ENCODE peak calls at places on chromosomes 12 and 14, in four cellular contexts. One of them, this sample, is unnamed.

GRCh38 chr12:24864796-24865125 is 84.1 kb downstream of the BCAT1 start:
- DNase-seq in activated T-cell treated with anti-CD3 and anti-CD28 coated beads for 1 hour: no peak
- DNase-seq in Kasumi-1: no peak
- DNase-seq in heart left ventricle: no peak
- DNase-seq in this sample: no peak

GRCh38 chr12:128190614-128191013 is 76.4 kb upstream of the TMEM132C start:
- DNase-seq in activated T-cell treated with anti-CD3 and anti-CD28 coated beads for 1 hour: no peak
- DNase-seq in heart left ventricle: no peak
- DNase-seq in Kasumi-1: no peak
- DNase-seq in this sample: no peak

GRCh38 chr12:87660987-87661769 is 368.0 kb downstream of the C12orf50 start:
- DNase-seq in Kasumi-1: no peak
- DNase-seq in activated T-cell treated with anti-CD3 and anti-CD28 coated beads for 1 hour: no peak
- DNase-seq in heart left ventricle: no peak
- DNase-seq in this sample: no peak

GRCh38 chr12:53499261-53500118 is at the start of gene MAP3K12:
- DNase-seq in Kasumi-1: peak
- DNase-seq in heart left ventricle: peak
- DNase-seq in activated T-cell treated with anti-CD3 and anti-CD28 coated beads for 1 hour: peak
- DNase-seq in this sample: peak

GRCh38 chr12:57694459-57695019 is 607 bp downstream of the OS9 start:
- DNase-seq in activated T-cell treated with anti-CD3 and anti-CD28 coated beads for 1 hour: no peak
- DNase-seq in Kasumi-1: no peak
- DNase-seq in heart left ventricle: peak
- DNase-seq in this sample: no peak

GRCh38 chr14:74647834-74648361 is 35.9 kb upstream of the LTBP2 start:
- DNase-seq in activated T-cell treated with anti-CD3 and anti-CD28 coated beads for 1 hour: no peak
- DNase-seq in heart left ventricle: no peak
- DNase-seq in Kasumi-1: no peak
- DNase-seq in this sample: no peak

GRCh38 chr12:122974892-122975789 is at the start of gene OGFOD2:
- DNase-seq in activated T-cell treated with anti-CD3 and anti-CD28 coated beads for 1 hour: peak
- DNase-seq in Kasumi-1: peak
- DNase-seq in heart left ventricle: peak
- DNase-seq in this sample: peak

GRCh38 chr14:44962573-44963528 is 861 bp downstream of the TOGARAM1 start:
- DNase-seq in heart left ventricle: peak
- DNase-seq in activated T-cell treated with anti-CD3 and anti-CD28 coated beads for 1 hour: peak
- DNase-seq in Kasumi-1: peak
- DNase-seq in this sample: peak

GRCh38 chr12:12612403-12612802 is 727 bp downstream of the CREBL2 start:
- DNase-seq in Kasumi-1: peak
- DNase-seq in activated T-cell treated with anti-CD3 and anti-CD28 coated beads for 1 hour: no peak
- DNase-seq in heart left ventricle: no peak
- DNase-seq in this sample: no peak

GRCh38 chr12:72365151-72365550 is 93.0 kb downstream of the TRHDE start:
- DNase-seq in Kasumi-1: no peak
- DNase-seq in heart left ventricle: no peak
- DNase-seq in activated T-cell treated with anti-CD3 and anti-CD28 coated beads for 1 hour: no peak
- DNase-seq in this sample: no peak

GRCh38 chr14:32259368-32260013 is 56.4 kb upstream of the RNU6-8 start:
- DNase-seq in activated T-cell treated with anti-CD3 and anti-CD28 coated beads for 1 hour: no peak
- DNase-seq in heart left ventricle: no peak
- DNase-seq in Kasumi-1: peak
- DNase-seq in this sample: no peak

GRCh38 chr14:68507544-68508081 is 285.3 kb downstream of the ZFP36L1 start:
- DNase-seq in heart left ventricle: no peak
- DNase-seq in Kasumi-1: no peak
- DNase-seq in activated T-cell treated with anti-CD3 and anti-CD28 coated beads for 1 hour: peak
- DNase-seq in this sample: peak

GRCh38 chr12:98895086-98895651 is 250.1 kb downstream of the APAF1 start:
- DNase-seq in heart left ventricle: no peak
- DNase-seq in activated T-cell treated with anti-CD3 and anti-CD28 coated beads for 1 hour: no peak
- DNase-seq in Kasumi-1: no peak
- DNase-seq in this sample: no peak

GRCh38 chr12:77231548-77231947 is 166.2 kb upstream of the E2F7 start:
- DNase-seq in Kasumi-1: peak
- DNase-seq in activated T-cell treated with anti-CD3 and anti-CD28 coated beads for 1 hour: no peak
- DNase-seq in heart left ventricle: peak
- DNase-seq in this sample: no peak

GRCh38 chr12:7439579-7440505 is 4.1 kb downstream of the CD163L1 start:
- DNase-seq in activated T-cell treated with anti-CD3 and anti-CD28 coated beads for 1 hour: peak
- DNase-seq in heart left ventricle: no peak
- DNase-seq in Kasumi-1: no peak
- DNase-seq in this sample: peak

GRCh38 chr14:72479471-72479931 is 414.4 kb downstream of the DPF3 start:
- DNase-seq in heart left ventricle: no peak
- DNase-seq in activated T-cell treated with anti-CD3 and anti-CD28 coated beads for 1 hour: no peak
- DNase-seq in Kasumi-1: no peak
- DNase-seq in this sample: no peak

GRCh38 chr14:50027797-50028196 is 88.6 kb downstream of the VCPKMT start:
- DNase-seq in Kasumi-1: no peak
- DNase-seq in heart left ventricle: no peak
- DNase-seq in activated T-cell treated with anti-CD3 and anti-CD28 coated beads for 1 hour: no peak
- DNase-seq in this sample: no peak

GRCh38 chr14:44873536-44873935 is 88.2 kb downstream of the KLHL28 start:
- DNase-seq in Kasumi-1: no peak
- DNase-seq in heart left ventricle: no peak
- DNase-seq in activated T-cell treated with anti-CD3 and anti-CD28 coated beads for 1 hour: no peak
- DNase-seq in this sample: no peak

GRCh38 chr12:71216725-71217579 is 59.2 kb upstream of the TSPAN8 start:
- DNase-seq in heart left ventricle: no peak
- DNase-seq in Kasumi-1: peak
- DNase-seq in activated T-cell treated with anti-CD3 and anti-CD28 coated beads for 1 hour: no peak
- DNase-seq in this sample: no peak

GRCh38 chr14:101169267-101169666 is 265.7 kb upstream of the RTL1 start:
- DNase-seq in Kasumi-1: no peak
- DNase-seq in activated T-cell treated with anti-CD3 and anti-CD28 coated beads for 1 hour: no peak
- DNase-seq in heart left ventricle: no peak
- DNase-seq in this sample: no peak

GRCh38 chr12:76255692-76256091 is 92.5 kb downstream of the BBS10 start:
- DNase-seq in Kasumi-1: no peak
- DNase-seq in activated T-cell treated with anti-CD3 and anti-CD28 coated beads for 1 hour: no peak
- DNase-seq in heart left ventricle: no peak
- DNase-seq in this sample: no peak

GRCh38 chr14:100891501-100892445 is 11.7 kb downstream of the RTL1 start:
- DNase-seq in activated T-cell treated with anti-CD3 and anti-CD28 coated beads for 1 hour: no peak
- DNase-seq in heart left ventricle: peak
- DNase-seq in Kasumi-1: no peak
- DNase-seq in this sample: no peak

GRCh38 chr14:61752626-61753025 is 9.6 kb upstream of the SNAPC1 start:
- DNase-seq in activated T-cell treated with anti-CD3 and anti-CD28 coated beads for 1 hour: no peak
- DNase-seq in heart left ventricle: no peak
- DNase-seq in Kasumi-1: peak
- DNase-seq in this sample: no peak

GRCh38 chr12:116601524-116601923 is 42.3 kb downstream of the MAP1LC3B2 start:
- DNase-seq in Kasumi-1: peak
- DNase-seq in activated T-cell treated with anti-CD3 and anti-CD28 coated beads for 1 hour: no peak
- DNase-seq in heart left ventricle: no peak
- DNase-seq in this sample: no peak